ENCODE peak calls at places on chromosomes 16 and 17, in four cellular contexts. One of them, this sample, is unnamed.

GRCh38 chr17:6421700-6422604 is 13.0 kb downstream of the AIPL1 start:
- DNase-seq in kidney: peak; percentile 86
- DNase-seq in fibroblast of the aortic adventitia: peak; percentile 72
- DNase-seq in upper lobe of left lung: peak; percentile 74
- DNase-seq in this sample: peak; percentile 78

GRCh38 chr17:5706835-5707234 is 122.5 kb upstream of the NLRP1 start:
- DNase-seq in kidney: no peak
- DNase-seq in fibroblast of the aortic adventitia: peak; percentile 77
- DNase-seq in upper lobe of left lung: peak; percentile 52
- DNase-seq in this sample: peak; percentile 65

GRCh38 chr16:19393226-19394074 is 24.2 kb upstream of the TMC5 start:
- DNase-seq in kidney: no peak
- DNase-seq in fibroblast of the aortic adventitia: peak; percentile 23
- DNase-seq in upper lobe of left lung: peak; percentile 73
- DNase-seq in this sample: peak; percentile 26

GRCh38 chr16:87723224-87723619 is 42.6 kb downstream of the KLHDC4 start:
- DNase-seq in kidney: peak; percentile 88
- DNase-seq in fibroblast of the aortic adventitia: peak; percentile 2
- DNase-seq in upper lobe of left lung: peak; percentile 59
- DNase-seq in this sample: peak; percentile 77

GRCh38 chr17:17942846-17943245 is 29.4 kb downstream of the TOM1L2 start:
- DNase-seq in kidney: no peak
- DNase-seq in fibroblast of the aortic adventitia: peak; percentile 72
- DNase-seq in upper lobe of left lung: no peak
- DNase-seq in this sample: peak; percentile 49

GRCh38 chr17:47235923-47236322 is 17.7 kb upstream of the ITGB3 start:
- DNase-seq in kidney: no peak
- DNase-seq in fibroblast of the aortic adventitia: no peak
- DNase-seq in upper lobe of left lung: no peak
- DNase-seq in this sample: no peak

GRCh38 chr17:80649672-80650338 is 105.2 kb downstream of the RPTOR start:
- DNase-seq in kidney: peak; percentile 91
- DNase-seq in fibroblast of the aortic adventitia: peak; percentile 97
- DNase-seq in upper lobe of left lung: no peak
- DNase-seq in this sample: peak; percentile 96

GRCh38 chr17:64411999-64412771 is 21.5 kb upstream of the PECAM1 start:
- DNase-seq in kidney: peak; percentile 79
- DNase-seq in fibroblast of the aortic adventitia: peak; percentile 24
- DNase-seq in upper lobe of left lung: peak; percentile 72
- DNase-seq in this sample: peak; percentile 76

GRCh38 chr17:78174870-78175642 is 6.7 kb downstream of the SYNGR2 start:
- DNase-seq in kidney: no peak
- DNase-seq in fibroblast of the aortic adventitia: no peak
- DNase-seq in upper lobe of left lung: peak; percentile 80
- DNase-seq in this sample: no peak

GRCh38 chr17:70863436-70864248 is 694.3 kb downstream of the KCNJ2 start:
- DNase-seq in kidney: no peak
- DNase-seq in fibroblast of the aortic adventitia: peak; percentile 39
- DNase-seq in upper lobe of left lung: no peak
- DNase-seq in this sample: peak; percentile 91

GRCh38 chr17:35568561-35568960 is 7.9 kb upstream of the SLFN14 start:
- DNase-seq in kidney: no peak
- DNase-seq in fibroblast of the aortic adventitia: peak; percentile 43
- DNase-seq in upper lobe of left lung: peak; percentile 65
- DNase-seq in this sample: peak; percentile 59

GRCh38 chr16:84022641-84023040 is 20.0 kb downstream of the SLC38A8 start:
- DNase-seq in kidney: no peak
- DNase-seq in fibroblast of the aortic adventitia: no peak
- DNase-seq in upper lobe of left lung: no peak
- DNase-seq in this sample: no peak

DNA sequence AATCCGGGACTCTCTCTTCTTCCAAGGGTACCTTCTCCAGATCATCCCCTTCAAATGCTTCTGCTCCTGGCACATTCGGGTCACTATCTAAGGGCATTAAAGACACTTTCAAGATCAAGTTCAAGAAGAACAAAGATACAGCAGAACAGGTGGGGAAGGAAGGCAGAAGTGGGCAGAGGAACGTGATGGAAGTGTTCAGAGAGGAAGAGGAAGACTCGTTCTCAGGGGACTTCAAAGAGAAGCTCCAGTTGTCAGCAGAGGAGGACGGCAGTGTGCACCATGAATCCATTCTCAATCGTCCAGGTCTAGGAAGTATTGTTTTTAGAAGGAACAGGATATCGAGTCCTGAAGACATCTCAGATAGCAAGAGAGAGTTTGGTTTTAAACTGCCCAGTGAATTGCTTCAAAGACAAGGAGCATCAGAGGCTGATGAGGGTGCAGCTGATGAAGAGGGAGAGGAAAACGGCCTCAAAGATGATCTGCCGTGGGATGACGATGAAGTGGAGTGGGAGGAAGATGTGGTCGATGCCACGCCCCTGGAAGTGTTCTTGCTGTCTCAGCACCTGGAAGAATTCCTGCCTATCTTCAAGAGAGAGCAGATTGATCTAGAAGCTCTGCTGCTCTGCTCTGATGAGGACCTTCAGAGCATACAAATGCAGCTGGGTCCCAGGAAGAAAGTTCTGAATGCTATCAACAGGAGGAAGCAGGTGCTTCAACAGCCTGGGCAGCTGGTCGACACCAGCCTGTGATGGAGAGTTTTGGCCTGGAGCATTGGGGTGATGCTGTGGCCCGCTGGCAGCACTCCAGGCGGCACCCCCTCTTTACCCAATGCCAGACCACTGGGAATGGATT is 16.8 kb downstream of the ANKS4B start:
- DNase-seq in kidney: no peak
- DNase-seq in fibroblast of the aortic adventitia: no peak
- DNase-seq in upper lobe of left lung: no peak
- DNase-seq in this sample: no peak
- H3K4me3 ChIP-seq in kidney: no peak overlapping the region
- H3K4me3 ChIP-seq in fibroblast of the aortic adventitia: no peak overlapping the region
- H3K4me3 ChIP-seq in upper lobe of left lung: no peak overlapping the region
- H3K4me3 ChIP-seq in this sample: no peak overlapping the region

GRCh38 chr17:39801055-39801454 is 63.1 kb downstream of the IKZF3 start:
- DNase-seq in kidney: no peak
- DNase-seq in fibroblast of the aortic adventitia: no peak
- DNase-seq in upper lobe of left lung: no peak
- DNase-seq in this sample: no peak
- H3K4me3 ChIP-seq in kidney: no peak overlapping the region
- H3K4me3 ChIP-seq in fibroblast of the aortic adventitia: no peak overlapping the region
- H3K4me3 ChIP-seq in upper lobe of left lung: no peak overlapping the region
- H3K4me3 ChIP-seq in this sample: no peak overlapping the region

GRCh38 chr17:8081876-8082275 is 5.6 kb downstream of the ALOX12B start:
- DNase-seq in kidney: no peak
- DNase-seq in fibroblast of the aortic adventitia: no peak
- DNase-seq in upper lobe of left lung: no peak
- DNase-seq in this sample: no peak

GRCh38 chr17:8082312-8082711 is 5.2 kb downstream of the ALOX12B start:
- DNase-seq in kidney: no peak
- DNase-seq in fibroblast of the aortic adventitia: no peak
- DNase-seq in upper lobe of left lung: no peak
- DNase-seq in this sample: no peak

GRCh38 chr17:8079291-8080207 is 8.0 kb downstream of the ALOX12B start:
- DNase-seq in kidney: peak; percentile 88
- DNase-seq in fibroblast of the aortic adventitia: peak; percentile 37
- DNase-seq in upper lobe of left lung: peak; percentile 73
- DNase-seq in this sample: peak; percentile 46

GRCh38 chr17:8080208-8080798 is 7.2 kb downstream of the ALOX12B start:
- DNase-seq in kidney: no peak
- DNase-seq in fibroblast of the aortic adventitia: peak; percentile 9
- DNase-seq in upper lobe of left lung: no peak
- DNase-seq in this sample: no peak

GRCh38 chr17:8080799-8081219 is 6.7 kb downstream of the ALOX12B start:
- DNase-seq in kidney: peak; percentile 69
- DNase-seq in fibroblast of the aortic adventitia: no peak
- DNase-seq in upper lobe of left lung: no peak
- DNase-seq in this sample: no peak
- H3K4me3 ChIP-seq in kidney: no peak overlapping the region
- H3K4me3 ChIP-seq in fibroblast of the aortic adventitia: no peak overlapping the region
- H3K4me3 ChIP-seq in upper lobe of left lung: no peak overlapping the region
- H3K4me3 ChIP-seq in this sample: no peak overlapping the region

GRCh38 chr16:46621006-46621629 is at the start of gene SHCBP1:
- DNase-seq in kidney: peak; percentile 93
- DNase-seq in fibroblast of the aortic adventitia: peak; percentile 83
- DNase-seq in upper lobe of left lung: peak; percentile 87
- DNase-seq in this sample: peak; percentile 88

GRCh38 chr16:46618516-46618915 is 2.7 kb downstream of the SHCBP1 start:
- DNase-seq in kidney: no peak
- DNase-seq in fibroblast of the aortic adventitia: no peak
- DNase-seq in upper lobe of left lung: no peak
- DNase-seq in this sample: no peak

GRCh38 chr16:46621902-46622676 is 910 bp upstream of the SHCBP1 start:
- DNase-seq in kidney: no peak
- DNase-seq in fibroblast of the aortic adventitia: no peak
- DNase-seq in upper lobe of left lung: no peak
- DNase-seq in this sample: no peak

GRCh38 chr16:46620265-46621005 is 744 bp downstream of the SHCBP1 start:
- DNase-seq in kidney: no peak
- DNase-seq in fibroblast of the aortic adventitia: no peak
- DNase-seq in upper lobe of left lung: no peak
- DNase-seq in this sample: peak; percentile 13
- H3K4me3 ChIP-seq in kidney: no peak overlapping the region
- H3K4me3 ChIP-seq in fibroblast of the aortic adventitia: peak overlapping the region; percentile 72
- H3K4me3 ChIP-seq in upper lobe of left lung: peak overlapping the region; percentile 68
- H3K4me3 ChIP-seq in this sample: peak overlapping the region; percentile 85

DNA sequence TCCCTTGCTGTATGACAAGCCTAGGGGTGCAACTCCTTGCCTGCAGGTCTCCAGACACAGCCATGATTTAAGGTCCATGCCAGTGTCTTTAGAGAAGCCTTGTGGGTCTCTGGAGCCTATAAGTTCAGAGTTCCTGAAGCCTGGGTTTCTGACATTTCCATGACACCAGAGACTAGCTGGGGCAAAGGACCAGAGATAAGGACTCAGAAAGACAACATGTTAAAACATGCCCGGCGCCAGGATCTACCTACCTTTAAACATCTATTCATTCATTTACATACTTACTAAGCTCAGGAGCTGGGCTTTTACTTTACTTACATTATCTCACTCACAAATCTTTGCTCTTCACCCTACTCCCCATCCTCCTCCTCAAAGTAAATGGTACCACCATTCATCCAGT is 1.5 kb downstream of the MRPL27 start:
- DNase-seq in kidney: no peak
- DNase-seq in fibroblast of the aortic adventitia: no peak
- DNase-seq in upper lobe of left lung: no peak
- DNase-seq in this sample: no peak
- H3K4me3 ChIP-seq in kidney: no peak overlapping the region
- H3K4me3 ChIP-seq in fibroblast of the aortic adventitia: peak overlapping the region; percentile 100
- H3K4me3 ChIP-seq in upper lobe of left lung: no peak overlapping the region
- H3K4me3 ChIP-seq in this sample: peak overlapping the region; percentile 89

This sample was measured in fibroblast of pulmonary artery.